ENCODE peak calls at places on chromosomes 16 and 17, in four cellular contexts. U, N, F and B are unnamed samples. For H3K4me1 and H3K36me3, the result is how much of the 10 kb centered on the place peaks cover.

GRCh38 chr17:68599091-68599872 is 1.9 kb downstream of the FAM20A start:
- DNase-seq in N (no peak), F (no peak), U (no peak), B (no peak)

GRCh38 chr16:61862756-61863155 is 173.5 kb downstream of the CDH8 start:
- DNase-seq in F (no peak), N (no peak), U (no peak), B (no peak)

GRCh38 chr17:48259710-48260291 is 152.2 kb downstream of the SNX11 start:
- DNase-seq in F (peak), N (no peak), U (no peak), B (no peak)

GRCh38 chr16:500699-501098 is 26.8 kb upstream of the CAPN15 start:
- DNase-seq in U (no peak), N (no peak), F (no peak), B (no peak)

GRCh38 chr17:70290770-70291169 is 121.4 kb downstream of the KCNJ2 start:
- DNase-seq in N (no peak), U (no peak), F (no peak), B (no peak)

GRCh38 chr16:56163089-56163488 is 28.2 kb upstream of the GNAO1 start:
- DNase-seq in N (no peak), F (no peak), U (no peak), B (no peak)

GRCh38 chr17:12438813-12439586 is 226.7 kb upstream of the MYOCD start:
- DNase-seq in F (no peak), U (no peak), N (no peak), B (no peak)

GRCh38 chr16:88355389-88356123 is 27.2 kb upstream of the ZNF469 start:
- DNase-seq in N (peak), U (no peak), F (no peak), B (no peak)

GRCh38 chr17:56699186-56699895 is 105.8 kb downstream of the NOG start:
- DNase-seq in N (peak), U (peak), F (peak), B (no peak)

GRCh38 chr17:59892251-59892848 is 393 bp downstream of the TUBD1 start:
- DNase-seq in N (peak), U (no peak), F (no peak), B (no peak)

GRCh38 chr16:11377156-11377555 is 31.9 kb downstream of the RMI2 start:
- DNase-seq in N (no peak), F (no peak), U (no peak), B (no peak)

GRCh38 chr17:28684963-28685362 is 23.0 kb downstream of the SUPT6H start:
- DNase-seq in N (peak), U (no peak), F (peak), B (no peak)

GRCh38 chr16:72203401-72203800 is 31.4 kb upstream of the PMFBP1 start:
- DNase-seq in N (no peak), F (peak), U (no peak), B (no peak)

GRCh38 chr16:50035468-50035992 is 10.5 kb downstream of the CNEP1R1 start:
- DNase-seq in N (no peak), U (no peak), F (no peak), B (no peak)

GRCh38 chr17:4708436-4708835 is 2.0 kb upstream of the ARRB2 start:
- DNase-seq in F (no peak), U (no peak), N (no peak), B (peak)

GRCh38 chr17:41802961-41803682 is 8.6 kb downstream of the P3H4 start:
- DNase-seq in U (no peak), N (peak), F (no peak), B (no peak)

GRCh38 chr17:29567362-29568330 is 809 bp upstream of the ABHD15 start:
- DNase-seq in N (peak), U (no peak), F (peak), B (peak)

GRCh38 chr16:78211951-78212350 is 112.5 kb downstream of the WWOX start:
- DNase-seq in F (no peak), U (no peak), N (peak), B (no peak)

GRCh38 chr17:19244796-19245195 is 7.6 kb downstream of the EPN2 start:
- DNase-seq in F (no peak), N (no peak), U (no peak), B (no peak)

GRCh38 chr17:40415390-40415789 is 2.3 kb downstream of the TOP2A start:
- DNase-seq in N (no peak), F (peak), U (no peak), B (peak)

GRCh38 chr16:66984902-66985311 is 3.5 kb upstream of the CES4A start:
- DNase-seq in F (no peak), U (no peak), N (no peak), B (no peak)

GRCh38 chr17:64326030-64326419 is 63.0 kb upstream of the TEX2 start:
- DNase-seq in U (no peak), N (no peak), F (no peak), B (no peak)

GRCh38 chr17:64328036-64328874 is 62.4 kb downstream of the PECAM1 start:
- DNase-seq in F (no peak), N (no peak), U (no peak), B (no peak)

GRCh38 chr17:64326420-64327054 is 63.5 kb upstream of the TEX2 start:
- DNase-seq in U (peak), F (no peak), N (peak), B (no peak)

GRCh38 chr17:64328875-64329405 is 61.7 kb downstream of the PECAM1 start:
- DNase-seq in N (no peak), U (no peak), F (no peak), B (no peak)

GRCh38 chr17:64327201-64327930 is 63.3 kb downstream of the PECAM1 start:
- DNase-seq in N (no peak), F (no peak), U (no peak), B (no peak)
- H3K4me1 ChIP-seq in N (under half), F (under half), U (under half), B (under half)

DNA sequence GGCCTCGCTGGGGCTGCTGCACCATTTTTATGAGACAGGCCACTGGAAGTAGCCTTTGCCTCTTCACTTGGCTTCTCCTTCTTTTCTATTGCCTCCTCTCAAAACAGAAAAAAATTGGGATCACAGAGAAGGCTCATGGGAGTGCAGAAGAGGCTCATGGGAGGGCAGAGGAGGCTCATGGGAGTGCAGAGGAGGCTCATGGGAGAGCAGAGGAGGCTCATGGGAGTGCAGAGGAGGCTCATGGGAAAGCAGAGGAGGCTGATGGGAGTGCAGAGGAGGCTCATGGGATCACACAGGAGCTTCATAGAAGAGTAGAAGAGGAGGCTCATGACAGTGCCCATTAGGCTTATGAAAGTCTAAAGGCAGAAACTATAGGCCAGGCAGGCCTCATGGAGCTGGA is 211.2 kb downstream of the IRF8 start:
- DNase-seq in N (no peak), U (no peak), F (no peak), B (no peak)
- H3K27ac ChIP-seq in N (no peak), U (no peak), F (no peak), B (no peak)

GRCh38 chr17:80124351-80124981 is 22.5 kb downstream of the EIF4A3 start:
- DNase-seq in U (no peak), F (peak), N (no peak), B (no peak)

GRCh38 chr17:80123791-80124190 is 22.4 kb downstream of the GAA start:
- DNase-seq in N (no peak), F (peak), U (no peak), B (no peak)

GRCh38 chr17:80126449-80126715 is 20.5 kb downstream of the EIF4A3 start:
- DNase-seq in U (no peak), N (no peak), F (no peak), B (no peak)

GRCh38 chr17:80122926-80123505 is 21.6 kb downstream of the GAA start:
- DNase-seq in U (no peak), F (no peak), N (no peak), B (no peak)

GRCh38 chr17:80125656-80126448 is 21.1 kb downstream of the EIF4A3 start:
- DNase-seq in U (no peak), N (no peak), F (peak), B (no peak)
- H3K36me3 ChIP-seq in U (under half), N (under half), F (under half), B (under half)

GRCh38 chr17:64410750-64411490 is 20.3 kb upstream of the PECAM1 start:
- DNase-seq in F (no peak), N (no peak), U (no peak), B (no peak)
- H3K4me1 ChIP-seq in F (under half), N (under half), U (under half), B (under half)